ENCODE peak calls at places on chromosomes 5 and 9, in ten cellular contexts. B is AG04450; H is osteocyte; X is OCI-M1; W is amygdala; Z is CD8-positive, alpha-beta T cell; C is ecto neural progenitor cell; P is NCI-H1436 treated with DMSO at 0.1 percent for 48 hours; K is stimulated activated CD8-positive, alpha-beta memory T cell treated with anti-CD3 and anti-CD28 coated beads, Interleukin-4, amount 100 ng/mL, for 1 hour; U is HCEC 1CT. A is an unnamed sample.
A peak's percentile ranks its signal among the peaks of the same experiment; 100 is the strongest.

GRCh38 chr5:113043491-113043931 is 66.9 kb downstream of the DCP2 start:
- DNase-seq in B (no peak), H (peak; percentile 84), X (peak; percentile 17), W (no peak), Z (no peak), C (peak; percentile 73), P (no peak), K (no peak), U (no peak), A (no peak)

GRCh38 chr5:139962445-139962844 is 80.7 kb downstream of the NRG2 start:
- DNase-seq in B (no peak), H (no peak), X (no peak), W (no peak), Z (no peak), C (peak; percentile 22), P (no peak), K (no peak), U (no peak), A (no peak)

GRCh38 chr9:113310538-113310937 is 7.4 kb upstream of the RNF183 start:
- DNase-seq in B (no peak), H (no peak), X (no peak), W (no peak), Z (no peak), C (no peak), P (no peak), K (no peak), U (no peak), A (no peak)

GRCh38 chr5:141903261-141903660 is 20.4 kb upstream of the DELE1 start:
- DNase-seq in B (no peak), H (no peak), X (peak; percentile 57), W (no peak), Z (no peak), C (no peak), P (no peak), K (no peak), U (no peak), A (peak; percentile 14)

GRCh38 chr9:81772144-81772543 is 82.8 kb upstream of the TLE1 start:
- DNase-seq in B (no peak), H (no peak), X (no peak), W (no peak), Z (no peak), C (no peak), P (no peak), K (no peak), U (peak; percentile 44), A (peak; percentile 64)

GRCh38 chr5:172823840-172824362 is 10.2 kb upstream of the ERGIC1 start:
- DNase-seq in B (no peak), H (no peak), X (no peak), W (no peak), Z (no peak), C (no peak), P (no peak), K (no peak), U (no peak), A (no peak)

GRCh38 chr5:14218480-14218879 is 75.3 kb downstream of the TRIO start:
- DNase-seq in B (no peak), H (no peak), X (no peak), W (no peak), Z (no peak), C (no peak), P (no peak), K (no peak), U (no peak), A (no peak)

GRCh38 chr5:313265-313664 is 8.2 kb upstream of the AHRR start:
- DNase-seq in B (no peak), H (peak; percentile 59), X (no peak), W (no peak), Z (no peak), C (no peak), P (no peak), K (no peak), U (no peak), A (no peak)

GRCh38 chr5:98768160-98769005 is 5.1 kb upstream of the RGMB start:
- DNase-seq in B (no peak), H (peak; percentile 86), X (peak; percentile 73), W (peak; percentile 32), Z (no peak), C (peak; percentile 74), P (peak; percentile 6), K (no peak), U (peak; percentile 70), A (peak; percentile 49)

A was measured in renal cortical epithelial cell.